ENCODE peak calls at places on chromosomes 7 and 10, in ten cellular contexts. V is aorta; N is GM10248; I is fibroblast of lung; L is SW480; E is activated T-cell treated with anti-CD3 and anti-CD28 coated beads, Interleukin-2, amount 50 U/mL, for 48 hours; P is iPS-NIHi11; H is cardiac muscle cell; R is activated CD4-positive, alpha-beta T cell treated with anti-CD3 and anti-CD28 coated beads, Interleukin-2, amount 10 ng/mL, durations not matched to agents 7 days and 5 days; W is foreskin melanocyte. Z is an unnamed sample.

GRCh38 chr7:71466448-71467145 is 334.7 kb downstream of the GALNT17 start:
- DNase-seq in H (no peak), P (no peak), W (no peak), L (no peak), R (no peak), V (no peak), E (no peak), I (no peak), N (no peak), Z (no peak)

GRCh38 chr10:63700209-63700934 is 179.2 kb downstream of the REEP3 start:
- DNase-seq in R (no peak), N (no peak), E (peak), I (peak), V (peak), P (no peak), W (peak), H (peak), L (peak), Z (no peak)

GRCh38 chr7:7970620-7971307 is 2.2 kb downstream of the GLCCI1 start:
- DNase-seq in I (peak), R (peak), W (peak), V (no peak), P (no peak), E (no peak), N (no peak), H (no peak), L (peak), Z (peak)

GRCh38 chr10:71296086-71296485 is 23.0 kb upstream of the SLC29A3 start:
- DNase-seq in V (no peak), H (no peak), I (no peak), R (no peak), E (no peak), L (no peak), W (no peak), N (no peak), P (no peak), Z (no peak)

GRCh38 chr7:22393825-22394458 is 37.0 kb upstream of the RAPGEF5 start:
- DNase-seq in V (no peak), E (no peak), H (peak), R (no peak), W (no peak), P (no peak), I (peak), L (no peak), N (no peak), Z (no peak)

GRCh38 chr10:10792681-10793080 is 225.0 kb upstream of the CELF2 start:
- DNase-seq in V (no peak), R (no peak), E (no peak), N (no peak), H (peak), P (no peak), I (peak), W (peak), L (peak), Z (no peak)

GRCh38 chr7:116447980-116448839 is 51.3 kb upstream of the CAV2 start:
- DNase-seq in H (no peak), V (no peak), R (no peak), N (no peak), L (no peak), W (no peak), P (no peak), I (no peak), E (no peak), Z (no peak)

GRCh38 chr7:135714534-135715009 is 13.4 kb downstream of the SLC13A4 start:
- DNase-seq in V (no peak), L (no peak), H (peak), E (no peak), P (peak), I (peak), W (peak), N (no peak), R (no peak), Z (no peak)

GRCh38 chr7:8035647-8036518 is 67.3 kb downstream of the GLCCI1 start:
- DNase-seq in E (peak), V (no peak), N (no peak), W (peak), I (peak), H (peak), R (peak), P (peak), L (peak), Z (peak)